ENCODE peak calls at places on chromosomes 4 and X, in nine cellular contexts. Q is suprapubic skin; M is tibial nerve; F is ovary; S is mammary epithelial cell; U is left ventricle myocardium inferior; V is GM23338; N is A549; I is naive thymus-derived CD4-positive, alpha-beta T cell. H is an unnamed sample.

GRCh38 chr4:21476753-21477152 is 471.8 kb downstream of the KCNIP4 start:
- DNase-seq in V (peak; percentile 85), I (no peak), M (no peak), N (no peak), F (no peak), S (no peak), U (no peak), Q (no peak), H (peak; percentile 7)

GRCh38 chr4:113069212-113069892 is 19.9 kb downstream of the ANK2 start:
- DNase-seq in M (no peak), I (no peak), F (no peak), U (no peak), N (no peak), Q (no peak), S (peak; percentile 26), V (no peak), H (no peak)

GRCh38 chr4:69753666-69754065 is 6.8 kb downstream of the SULT1B1 start:
- DNase-seq in N (no peak), M (no peak), S (no peak), I (no peak), F (no peak), Q (no peak), U (no peak), V (no peak), H (peak; percentile 48)

GRCh38 chr4:5010984-5011383 is 8.3 kb downstream of the CYTL1 start:
- DNase-seq in F (no peak), M (no peak), Q (no peak), V (no peak), N (no peak), U (no peak), S (no peak), I (no peak), H (no peak)

GRCh38 chrX:83845397-83845796 is 15.5 kb upstream of the CYLC1 start:
- DNase-seq in N (peak; percentile 2), F (no peak), M (no peak), S (peak; percentile 11), Q (no peak), V (peak; percentile 40), I (no peak), U (no peak), H (peak; percentile 57)

GRCh38 chr4:17769406-17770174 is 11.8 kb downstream of the FAM184B start:
- DNase-seq in N (no peak), U (no peak), S (no peak), I (no peak), F (no peak), Q (no peak), M (no peak), V (no peak), H (peak; percentile 20)

GRCh38 chrX:115013705-115014104 is 3.7 kb downstream of the IL13RA2 start:
- DNase-seq in U (no peak), Q (no peak), F (no peak), V (no peak), M (no peak), N (no peak), S (peak; percentile 48), I (no peak), H (no peak)

GRCh38 chr4:13700196-13701140 is 72.9 kb upstream of the BOD1L1 start:
- DNase-seq in Q (no peak), S (peak; percentile 88), F (no peak), V (no peak), N (no peak), M (no peak), I (no peak), U (no peak), H (no peak)

GRCh38 chrX:106999002-106999975 is 723 bp downstream of the MORC4 start:
- DNase-seq in F (peak; percentile 70), U (peak; percentile 40), I (peak; percentile 61), V (peak; percentile 42), S (peak; percentile 47), Q (no peak), N (peak; percentile 25), M (peak; percentile 49), H (peak; percentile 78)

GRCh38 chr4:140163029-140163810 is 9.2 kb upstream of the MAML3 start:
- DNase-seq in N (no peak), V (no peak), F (peak; percentile 72), M (peak; percentile 22), S (peak; percentile 29), I (no peak), Q (no peak), U (no peak), H (no peak)

GRCh38 chrX:70664726-70665125 is 220.1 kb downstream of the DLG3 start:
- DNase-seq in I (no peak), M (no peak), U (no peak), N (peak; percentile 6), Q (no peak), S (peak; percentile 9), V (peak; percentile 51), F (no peak), H (peak; percentile 34)

GRCh38 chrX:29851971-29852605 is 363.3 kb upstream of the MAGEB2 start:
- DNase-seq in F (no peak), U (no peak), I (no peak), V (no peak), Q (no peak), S (no peak), N (no peak), M (no peak), H (no peak)

GRCh38 chr4:81436096-81436495 is 35.6 kb downstream of the RASGEF1B start:
- DNase-seq in V (no peak), S (peak; percentile 44), N (no peak), U (no peak), I (no peak), M (no peak), Q (no peak), F (no peak), H (no peak)

GRCh38 chr4:158630893-158631292 is 40.8 kb downstream of the C4orf46 start:
- DNase-seq in U (no peak), N (no peak), Q (no peak), V (no peak), S (peak; percentile 15), F (no peak), M (no peak), I (no peak), H (no peak)

GRCh38 chr4:168453146-168453545 is 27.1 kb downstream of the DDX60L start:
- DNase-seq in S (no peak), V (no peak), U (no peak), N (no peak), Q (no peak), I (no peak), F (no peak), M (no peak), H (no peak)

GRCh38 chrX:109840585-109840984 is 107.5 kb upstream of the ACSL4 start:
- DNase-seq in Q (no peak), V (no peak), S (peak; percentile 92), U (no peak), N (peak; percentile 31), F (peak; percentile 56), I (no peak), M (peak; percentile 17), H (no peak)

GRCh38 chr4:77175201-77175610 is 18.2 kb downstream of the CCNG2 start:
- DNase-seq in I (no peak), Q (no peak), N (no peak), U (no peak), S (no peak), F (no peak), V (peak; percentile 86), M (no peak), H (no peak)

GRCh38 chr4:849478-850175 is 23.7 kb upstream of the CPLX1 start:
- DNase-seq in V (no peak), S (no peak), M (no peak), Q (no peak), U (no peak), I (no peak), F (no peak), N (no peak), H (no peak)

DNA sequence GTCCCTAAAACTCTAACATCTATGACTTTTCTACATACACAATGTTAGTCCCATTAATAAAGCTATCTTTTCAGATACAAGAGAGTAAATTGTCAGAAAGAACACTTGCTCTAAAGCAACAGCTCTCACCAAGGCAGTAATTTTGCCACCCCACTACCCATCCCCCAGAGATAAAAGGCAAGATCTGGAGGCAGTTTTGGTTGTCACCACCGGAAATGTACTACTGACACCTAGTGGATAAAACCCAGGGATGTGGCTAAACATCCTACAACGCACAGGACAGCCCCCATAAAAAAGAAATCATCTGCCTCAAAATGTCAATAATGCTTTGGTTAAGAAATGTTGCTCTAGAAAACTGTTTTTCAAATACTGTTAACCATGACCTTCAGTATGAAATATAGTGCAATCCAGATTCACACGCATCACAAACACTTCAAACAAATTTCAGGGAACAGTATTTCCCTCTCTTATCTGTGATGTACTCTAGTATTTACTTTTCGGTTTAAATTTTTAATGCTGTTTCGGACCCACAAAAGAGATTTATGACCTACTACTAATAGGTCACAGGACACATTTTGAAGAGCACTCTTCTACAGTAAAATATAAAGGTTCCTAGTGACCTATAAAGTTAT is 5.1 kb downstream of the FBXL5 start:
- DNase-seq in N (peak; percentile 33), Q (no peak), U (no peak), M (peak; percentile 52), I (peak; percentile 80), S (peak; percentile 49), F (peak; percentile 30), V (peak; percentile 89), H (peak; percentile 69)
- H3K4me1 ChIP-seq in N (peaks cover 29% of the 10 kb centered on the region), Q (peaks cover 63% of the 10 kb centered on the region), U (peaks cover 98% of the 10 kb centered on the region), M (no peaks in the 10 kb centered on the region), I (peaks cover 36% of the 10 kb centered on the region), S (peaks cover 17% of the 10 kb centered on the region), F (peaks cover 10% of the 10 kb centered on the region), V (peaks cover 11% of the 10 kb centered on the region), H (peaks cover 32% of the 10 kb centered on the region)

DNA sequence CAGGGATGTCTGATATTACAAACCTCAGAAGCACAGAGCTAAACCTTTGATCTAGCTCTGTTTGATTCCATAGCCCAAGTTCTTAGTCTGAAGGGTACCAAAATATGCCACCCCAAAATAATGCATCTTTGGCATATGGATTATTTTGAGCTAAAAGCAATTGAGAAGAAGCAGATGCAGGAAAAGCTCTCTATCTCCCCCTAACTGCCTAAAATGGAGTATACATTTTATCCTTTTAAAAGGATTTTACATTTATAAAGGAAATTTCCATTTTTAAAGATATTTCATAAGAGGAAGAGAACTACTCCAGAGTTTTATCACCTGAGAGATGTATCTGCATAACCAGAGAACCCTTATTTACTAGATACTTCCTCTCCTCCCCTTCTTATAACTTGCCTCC is 158.7 kb downstream of the ZNF674 start:
- DNase-seq in V (no peak), U (no peak), Q (no peak), M (no peak), S (no peak), F (no peak), I (no peak), N (no peak), H (no peak)
- H3K4me1 ChIP-seq in V (no peaks in the 10 kb centered on the region), U (no peaks in the 10 kb centered on the region), Q (no peaks in the 10 kb centered on the region), M (no peaks in the 10 kb centered on the region), S (no peaks in the 10 kb centered on the region), F (no peaks in the 10 kb centered on the region), I (no peaks in the 10 kb centered on the region), N (peaks cover 5% of the 10 kb centered on the region), H (no peaks in the 10 kb centered on the region)

DNA sequence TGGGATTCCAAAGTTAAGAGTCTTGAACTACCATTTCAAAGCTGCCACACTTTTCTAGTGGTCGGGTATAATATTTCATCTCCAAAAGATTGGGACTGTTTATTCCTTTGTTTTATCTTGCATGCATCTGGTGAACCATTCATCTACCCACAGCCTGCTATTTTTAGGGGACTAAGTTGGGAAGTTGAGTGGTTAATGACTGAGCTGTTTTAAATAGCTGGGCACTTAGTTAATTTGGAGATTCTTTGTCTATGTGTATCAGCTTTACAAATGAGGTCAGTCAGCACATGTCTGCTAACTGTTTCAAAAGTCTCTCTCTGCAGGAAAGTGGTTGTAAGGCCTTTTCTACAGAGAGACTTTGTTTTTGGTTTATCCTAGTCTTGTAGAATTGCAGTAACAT is 8.1 kb downstream of the BMP2K start:
- DNase-seq in V (no peak), U (no peak), I (no peak), M (no peak), Q (no peak), S (peak; percentile 66), N (no peak), F (no peak), H (peak; percentile 42)
- H3K4me1 ChIP-seq in V (peaks cover 21% of the 10 kb centered on the region), U (peaks cover 96% of the 10 kb centered on the region), I (no peaks in the 10 kb centered on the region), M (no peaks in the 10 kb centered on the region), Q (peaks cover 24% of the 10 kb centered on the region), S (peaks cover 8% of the 10 kb centered on the region), N (peaks cover 18% of the 10 kb centered on the region), F (peaks cover 1% of the 10 kb centered on the region), H (peaks cover 26% of the 10 kb centered on the region)

GRCh38 chr4:42626629-42627028 is 30.3 kb downstream of the ATP8A1 start:
- DNase-seq in N (no peak), S (no peak), V (no peak), F (no peak), U (no peak), M (no peak), I (no peak), Q (no peak), H (no peak)
- H3K4me1 ChIP-seq in N (no peaks in the 10 kb centered on the region), S (no peaks in the 10 kb centered on the region), V (no peaks in the 10 kb centered on the region), F (peaks cover 4% of the 10 kb centered on the region), U (peaks cover 37% of the 10 kb centered on the region), M (no peaks in the 10 kb centered on the region), I (peaks cover 31% of the 10 kb centered on the region), Q (peaks cover 8% of the 10 kb centered on the region), H (no peaks in the 10 kb centered on the region)

H was measured in cardiac muscle cell.